ENCODE peak calls at places on chromosome 15, in five cellular contexts. One of them, this sample, is unnamed.

GRCh38 chr15:55403531-55403930 is 4.6 kb downstream of the CCPG1 start:
- DNase-seq in endodermal cell: no peak
- DNase-seq in testis: no peak
- DNase-seq in progenitor cell of endocrine pancreas: no peak
- DNase-seq in fibroblast of mammary gland: peak; percentile 18
- DNase-seq in this sample: peak; percentile 1

GRCh38 chr15:64981812-64982431 is 7.8 kb downstream of the SPG21 start:
- DNase-seq in endodermal cell: no peak
- DNase-seq in testis: no peak
- DNase-seq in fibroblast of mammary gland: no peak
- DNase-seq in progenitor cell of endocrine pancreas: no peak
- DNase-seq in this sample: no peak

GRCh38 chr15:64619880-64620839 is 155.2 kb downstream of the RBPMS2 start:
- DNase-seq in endodermal cell: no peak
- DNase-seq in progenitor cell of endocrine pancreas: no peak
- DNase-seq in fibroblast of mammary gland: peak; percentile 82
- DNase-seq in testis: no peak
- DNase-seq in this sample: peak; percentile 52

GRCh38 chr15:69893863-69894262 is 203.9 kb downstream of the TLE3 start:
- DNase-seq in fibroblast of mammary gland: peak; percentile 68
- DNase-seq in testis: peak; percentile 54
- DNase-seq in endodermal cell: peak; percentile 77
- DNase-seq in progenitor cell of endocrine pancreas: no peak
- DNase-seq in this sample: peak; percentile 65

GRCh38 chr15:91921188-91921820 is 67.8 kb downstream of the SLCO3A1 start:
- DNase-seq in endodermal cell: no peak
- DNase-seq in testis: no peak
- DNase-seq in fibroblast of mammary gland: peak; percentile 24
- DNase-seq in progenitor cell of endocrine pancreas: no peak
- DNase-seq in this sample: no peak

GRCh38 chr15:53246996-53247395 is 456.9 kb upstream of the ONECUT1 start:
- DNase-seq in progenitor cell of endocrine pancreas: no peak
- DNase-seq in fibroblast of mammary gland: no peak
- DNase-seq in testis: no peak
- DNase-seq in endodermal cell: no peak
- DNase-seq in this sample: no peak

GRCh38 chr15:33934396-33934795 is 33.9 kb upstream of the CHRM5 start:
- DNase-seq in fibroblast of mammary gland: peak; percentile 34
- DNase-seq in progenitor cell of endocrine pancreas: no peak
- DNase-seq in testis: no peak
- DNase-seq in endodermal cell: no peak
- DNase-seq in this sample: no peak

GRCh38 chr15:66080791-66081475 is 172.6 kb downstream of the MEGF11 start:
- DNase-seq in endodermal cell: peak; percentile 86
- DNase-seq in fibroblast of mammary gland: peak; percentile 41
- DNase-seq in progenitor cell of endocrine pancreas: peak; percentile 24
- DNase-seq in testis: peak; percentile 33
- DNase-seq in this sample: peak; percentile 45

GRCh38 chr15:27353837-27354236 is 382.9 kb downstream of the GABRG3 start:
- DNase-seq in fibroblast of mammary gland: peak; percentile 4
- DNase-seq in testis: no peak
- DNase-seq in progenitor cell of endocrine pancreas: no peak
- DNase-seq in endodermal cell: no peak
- DNase-seq in this sample: no peak

GRCh38 chr15:90201150-90201943 is at the start of gene SEMA4B:
- DNase-seq in endodermal cell: peak; percentile 93
- DNase-seq in fibroblast of mammary gland: peak; percentile 17
- DNase-seq in testis: peak; percentile 79
- DNase-seq in progenitor cell of endocrine pancreas: peak; percentile 77
- DNase-seq in this sample: no peak

GRCh38 chr15:29859981-29860745 is 37.9 kb upstream of the TJP1 start:
- DNase-seq in fibroblast of mammary gland: peak; percentile 73
- DNase-seq in progenitor cell of endocrine pancreas: no peak
- DNase-seq in testis: no peak
- DNase-seq in endodermal cell: no peak
- DNase-seq in this sample: peak; percentile 60

GRCh38 chr15:29113336-29114276 is 156.0 kb downstream of the NSMCE3 start:
- DNase-seq in endodermal cell: no peak
- DNase-seq in testis: peak; percentile 59
- DNase-seq in fibroblast of mammary gland: no peak
- DNase-seq in progenitor cell of endocrine pancreas: no peak
- DNase-seq in this sample: no peak

GRCh38 chr15:70856884-70857546 is 3.1 kb upstream of the LARP6 start:
- DNase-seq in progenitor cell of endocrine pancreas: no peak
- DNase-seq in fibroblast of mammary gland: peak; percentile 99
- DNase-seq in endodermal cell: no peak
- DNase-seq in testis: peak; percentile 69
- DNase-seq in this sample: peak; percentile 97

GRCh38 chr15:29128671-29129070 is 141.0 kb downstream of the NSMCE3 start:
- DNase-seq in progenitor cell of endocrine pancreas: no peak
- DNase-seq in fibroblast of mammary gland: no peak
- DNase-seq in testis: no peak
- DNase-seq in endodermal cell: no peak
- DNase-seq in this sample: no peak

GRCh38 chr15:99326235-99326634 is 75.0 kb downstream of the LRRC28 start:
- DNase-seq in endodermal cell: no peak
- DNase-seq in testis: no peak
- DNase-seq in progenitor cell of endocrine pancreas: no peak
- DNase-seq in fibroblast of mammary gland: no peak
- DNase-seq in this sample: no peak

GRCh38 chr15:79844221-79844620 is 52.6 kb downstream of the MTHFS start:
- DNase-seq in endodermal cell: no peak
- DNase-seq in fibroblast of mammary gland: peak; percentile 14
- DNase-seq in progenitor cell of endocrine pancreas: no peak
- DNase-seq in testis: no peak
- DNase-seq in this sample: no peak

GRCh38 chr15:95996494-95996893 is 334.0 kb upstream of the NR2F2 start:
- DNase-seq in progenitor cell of endocrine pancreas: no peak
- DNase-seq in fibroblast of mammary gland: peak; percentile 39
- DNase-seq in testis: no peak
- DNase-seq in endodermal cell: no peak
- DNase-seq in this sample: no peak

GRCh38 chr15:34335176-34335575 is 2.4 kb downstream of the SLC12A6 start:
- DNase-seq in progenitor cell of endocrine pancreas: no peak
- DNase-seq in endodermal cell: no peak
- DNase-seq in testis: no peak
- DNase-seq in fibroblast of mammary gland: peak; percentile 38
- DNase-seq in this sample: no peak

GRCh38 chr15:65377105-65377975 is 462 bp downstream of the IGDCC3 start:
- DNase-seq in progenitor cell of endocrine pancreas: peak; percentile 52
- DNase-seq in endodermal cell: peak; percentile 88
- DNase-seq in testis: no peak
- DNase-seq in fibroblast of mammary gland: no peak
- DNase-seq in this sample: no peak

GRCh38 chr15:90585863-90586262 is 56.1 kb downstream of the CRTC3 start:
- DNase-seq in progenitor cell of endocrine pancreas: no peak
- DNase-seq in endodermal cell: no peak
- DNase-seq in testis: no peak
- DNase-seq in fibroblast of mammary gland: peak; percentile 80
- DNase-seq in this sample: peak; percentile 53

GRCh38 chr15:52415628-52416027 is 113.1 kb downstream of the MYO5A start:
- DNase-seq in fibroblast of mammary gland: peak; percentile 19
- DNase-seq in endodermal cell: no peak
- DNase-seq in testis: no peak
- DNase-seq in progenitor cell of endocrine pancreas: no peak
- DNase-seq in this sample: no peak

GRCh38 chr15:64617727-64618126 is 157.3 kb downstream of the ZNF609 start:
- DNase-seq in progenitor cell of endocrine pancreas: no peak
- DNase-seq in fibroblast of mammary gland: no peak
- DNase-seq in endodermal cell: no peak
- DNase-seq in testis: no peak
- DNase-seq in this sample: no peak

GRCh38 chr15:98241032-98241554 is 280.6 kb downstream of the ARRDC4 start:
- DNase-seq in endodermal cell: no peak
- DNase-seq in testis: no peak
- DNase-seq in progenitor cell of endocrine pancreas: no peak
- DNase-seq in fibroblast of mammary gland: no peak
- DNase-seq in this sample: no peak

GRCh38 chr15:35692256-35692867 is 146.4 kb upstream of the DPH6 start:
- DNase-seq in testis: no peak
- DNase-seq in endodermal cell: no peak
- DNase-seq in progenitor cell of endocrine pancreas: no peak
- DNase-seq in fibroblast of mammary gland: peak; percentile 73
- DNase-seq in this sample: no peak

GRCh38 chr15:58441376-58442070 is 9.7 kb downstream of the LIPC start:
- DNase-seq in progenitor cell of endocrine pancreas: no peak
- DNase-seq in fibroblast of mammary gland: peak; percentile 96
- DNase-seq in testis: no peak
- DNase-seq in endodermal cell: no peak
- DNase-seq in this sample: peak; percentile 63

GRCh38 chr15:28961391-28961790 is 75.6 kb downstream of the APBA2 start:
- DNase-seq in progenitor cell of endocrine pancreas: no peak
- DNase-seq in endodermal cell: peak; percentile 55
- DNase-seq in fibroblast of mammary gland: no peak
- DNase-seq in testis: no peak
- DNase-seq in this sample: no peak

GRCh38 chr15:45129651-45130129 is at the start of the genes DUOX1 and DUOXA1:
- DNase-seq in endodermal cell: peak; percentile 88
- DNase-seq in testis: no peak
- DNase-seq in progenitor cell of endocrine pancreas: no peak
- DNase-seq in fibroblast of mammary gland: no peak
- DNase-seq in this sample: no peak

GRCh38 chr15:98609144-98609852 is 39.0 kb upstream of the IGF1R start:
- DNase-seq in endodermal cell: peak; percentile 89
- DNase-seq in fibroblast of mammary gland: peak; percentile 41
- DNase-seq in progenitor cell of endocrine pancreas: no peak
- DNase-seq in testis: no peak
- DNase-seq in this sample: peak; percentile 55

GRCh38 chr15:71705151-71705550 is 105.2 kb upstream of the NR2E3 start:
- DNase-seq in progenitor cell of endocrine pancreas: no peak
- DNase-seq in endodermal cell: peak; percentile 69
- DNase-seq in testis: no peak
- DNase-seq in fibroblast of mammary gland: no peak
- DNase-seq in this sample: peak; percentile 51

GRCh38 chr15:92011611-92012367 is 158.3 kb downstream of the SLCO3A1 start:
- DNase-seq in testis: peak; percentile 48
- DNase-seq in fibroblast of mammary gland: peak; percentile 33
- DNase-seq in progenitor cell of endocrine pancreas: no peak
- DNase-seq in endodermal cell: peak; percentile 66
- DNase-seq in this sample: no peak

GRCh38 chr15:58247803-58248503 is 109.8 kb downstream of the AQP9 start:
- DNase-seq in fibroblast of mammary gland: no peak
- DNase-seq in endodermal cell: no peak
- DNase-seq in testis: peak; percentile 40
- DNase-seq in progenitor cell of endocrine pancreas: no peak
- DNase-seq in this sample: no peak

GRCh38 chr15:70220444-70220937 is 122.8 kb upstream of the TLE3 start:
- DNase-seq in progenitor cell of endocrine pancreas: no peak
- DNase-seq in endodermal cell: peak; percentile 5
- DNase-seq in fibroblast of mammary gland: no peak
- DNase-seq in testis: no peak
- DNase-seq in this sample: no peak

DNA sequence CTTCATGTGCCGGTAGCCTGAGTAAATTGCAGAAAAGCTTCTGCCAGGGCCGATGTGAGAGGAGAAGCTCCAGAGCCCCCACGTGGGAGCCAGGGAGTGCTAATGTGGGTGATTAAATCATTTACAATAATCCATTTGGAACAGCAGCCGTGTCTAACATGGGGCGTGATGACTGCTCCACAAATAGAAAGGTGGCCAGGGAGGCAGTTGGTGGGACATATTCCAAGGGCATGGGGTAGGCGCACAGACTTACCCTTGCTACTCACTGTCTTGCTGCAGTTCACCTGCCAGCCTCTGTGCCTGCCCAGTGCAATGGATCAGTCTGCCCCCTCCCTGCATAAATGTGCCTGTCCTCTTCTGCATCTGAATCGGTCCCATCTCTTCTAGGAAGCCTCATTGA is 39.3 kb upstream of the INSYN1 start:
- DNase-seq in testis: no peak
- DNase-seq in fibroblast of mammary gland: no peak
- DNase-seq in progenitor cell of endocrine pancreas: no peak
- DNase-seq in endodermal cell: no peak
- DNase-seq in this sample: no peak
- TF ChIP-seq CTCF in testis: no peak
- TF ChIP-seq CTCF in fibroblast of mammary gland: no peak
- TF ChIP-seq CTCF in progenitor cell of endocrine pancreas: no peak
- TF ChIP-seq CTCF in endodermal cell: no peak
- TF ChIP-seq CTCF in this sample: no peak

DNA sequence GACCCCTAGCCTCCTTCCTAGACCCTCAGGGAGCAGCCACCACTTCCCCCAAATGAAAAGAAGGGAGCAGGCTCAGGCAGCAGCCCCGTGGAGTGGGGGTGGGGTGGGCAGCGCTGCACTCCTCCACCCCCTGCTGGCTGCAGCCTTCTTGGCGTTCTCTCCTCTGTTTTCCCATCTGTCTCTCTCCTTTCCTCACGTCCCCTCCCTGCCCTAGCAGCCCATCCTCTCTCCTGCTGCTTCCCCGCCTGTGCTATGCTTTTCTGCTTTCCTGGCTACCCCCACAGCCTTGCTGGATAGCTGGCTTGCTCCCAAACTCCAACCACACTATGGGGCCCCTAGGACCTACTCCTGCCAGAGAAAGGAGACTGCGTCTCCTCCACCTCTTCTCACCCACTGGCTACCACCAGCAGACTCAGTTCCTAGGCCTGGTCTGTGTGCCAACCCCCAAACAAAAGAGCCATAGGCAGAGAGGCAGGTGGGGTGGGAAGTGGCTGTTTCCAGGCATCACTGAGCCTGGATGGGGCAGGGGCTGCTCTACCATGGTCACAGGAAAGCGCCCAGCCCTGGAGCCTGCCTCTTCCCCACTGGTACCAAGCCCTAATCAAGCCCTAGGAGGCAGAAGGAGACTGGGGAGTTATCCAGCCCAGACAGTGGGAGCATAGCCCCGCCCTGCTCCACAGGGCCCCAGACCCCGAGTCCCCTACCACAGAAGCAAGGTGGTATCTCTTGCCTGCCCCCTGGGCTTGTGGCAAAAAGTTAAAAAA is 3.4 kb upstream of the DISP2 start:
- DNase-seq in testis: peak; percentile 56
- DNase-seq in progenitor cell of endocrine pancreas: no peak
- DNase-seq in fibroblast of mammary gland: peak; percentile 36
- DNase-seq in endodermal cell: peak; percentile 82
- DNase-seq in this sample: no peak
- TF ChIP-seq CTCF in testis: no peak
- TF ChIP-seq CTCF in progenitor cell of endocrine pancreas: peak; percentile 39
- TF ChIP-seq CTCF in fibroblast of mammary gland: peak; percentile 63
- TF ChIP-seq CTCF in endodermal cell: peak; percentile 59
- TF ChIP-seq CTCF in this sample: peak; percentile 71

DNA sequence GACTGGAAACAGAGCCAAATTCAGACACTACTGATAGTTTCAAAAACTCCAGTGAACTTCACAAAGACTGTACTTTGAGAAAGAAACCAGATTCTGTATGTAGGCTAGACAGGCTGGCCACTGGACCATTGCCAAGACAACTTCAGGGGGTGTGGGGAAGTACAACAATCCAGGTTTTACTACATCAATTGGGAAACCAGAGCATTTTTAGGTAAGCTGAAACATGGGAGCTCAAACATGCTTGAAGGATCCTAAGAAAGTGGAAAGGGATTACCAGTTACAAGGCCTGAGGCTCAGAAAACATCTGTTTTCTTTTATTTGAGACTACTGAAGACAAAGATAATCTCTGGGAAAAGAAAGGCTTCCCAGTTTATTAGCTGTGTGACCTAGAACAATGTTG is 26.9 kb upstream of the ZNF280D start:
- DNase-seq in fibroblast of mammary gland: peak; percentile 34
- DNase-seq in endodermal cell: no peak
- DNase-seq in testis: no peak
- DNase-seq in progenitor cell of endocrine pancreas: no peak
- DNase-seq in this sample: peak; percentile 45
- TF ChIP-seq CTCF in fibroblast of mammary gland: no peak
- TF ChIP-seq CTCF in endodermal cell: no peak
- TF ChIP-seq CTCF in testis: no peak
- TF ChIP-seq CTCF in progenitor cell of endocrine pancreas: no peak
- TF ChIP-seq CTCF in this sample: no peak

GRCh38 chr15:60299452-60300047 is 98.2 kb downstream of the ANXA2 start:
- DNase-seq in testis: peak; percentile 55
- DNase-seq in endodermal cell: peak; percentile 65
- DNase-seq in progenitor cell of endocrine pancreas: no peak
- DNase-seq in fibroblast of mammary gland: peak; percentile 11
- DNase-seq in this sample: peak; percentile 35
- TF ChIP-seq CTCF in testis: no peak
- TF ChIP-seq CTCF in endodermal cell: peak; percentile 59
- TF ChIP-seq CTCF in progenitor cell of endocrine pancreas: no peak
- TF ChIP-seq CTCF in fibroblast of mammary gland: no peak
- TF ChIP-seq CTCF in this sample: peak; percentile 55